ENCODE peak calls at places on chromosome 18, in four cellular contexts. One of them, this sample, is unnamed.

GRCh38 chr18:53458944-53459580 is 765.4 kb downstream of the MBD2 start:
- DNase-seq in A549: no peak
- DNase-seq in K562: no peak
- DNase-seq in HepG2: no peak
- DNase-seq in this sample: peak; percentile 24

GRCh38 chr18:10035306-10035991 is 121.6 kb downstream of the VAPA start:
- DNase-seq in A549: no peak
- DNase-seq in K562: no peak
- DNase-seq in HepG2: no peak
- DNase-seq in this sample: no peak

GRCh38 chr18:13260114-13260926 is 41.8 kb downstream of the LDLRAD4 start:
- DNase-seq in A549: no peak
- DNase-seq in K562: no peak
- DNase-seq in HepG2: no peak
- DNase-seq in this sample: no peak

GRCh38 chr18:13463526-13463925 is 245.0 kb downstream of the LDLRAD4 start:
- DNase-seq in A549: no peak
- DNase-seq in K562: no peak
- DNase-seq in HepG2: no peak
- DNase-seq in this sample: no peak

GRCh38 chr18:10752407-10752806 is 226.6 kb downstream of the NAPG start:
- DNase-seq in A549: no peak
- DNase-seq in K562: no peak
- DNase-seq in HepG2: no peak
- DNase-seq in this sample: no peak

GRCh38 chr18:55605820-55606252 is 17.8 kb upstream of the TCF4 start:
- DNase-seq in A549: no peak
- DNase-seq in K562: no peak
- DNase-seq in HepG2: no peak
- DNase-seq in this sample: no peak

GRCh38 chr18:24414349-24415003 is 12.0 kb upstream of the IMPACT start:
- DNase-seq in A549: no peak
- DNase-seq in K562: no peak
- DNase-seq in HepG2: no peak
- DNase-seq in this sample: no peak

GRCh38 chr18:34956663-34957062 is 84.5 kb upstream of the MAPRE2 start:
- DNase-seq in A549: no peak
- DNase-seq in K562: no peak
- DNase-seq in HepG2: no peak
- DNase-seq in this sample: no peak

GRCh38 chr18:77112161-77112801 is 20.3 kb downstream of the MBP start:
- DNase-seq in A549: no peak
- DNase-seq in K562: no peak
- DNase-seq in HepG2: no peak
- DNase-seq in this sample: no peak

GRCh38 chr18:45837283-45838070 is 12.0 kb downstream of the SIGLEC15 start:
- DNase-seq in A549: peak; percentile 45
- DNase-seq in K562: no peak
- DNase-seq in HepG2: no peak
- DNase-seq in this sample: peak; percentile 80

GRCh38 chr18:35547008-35547605 is 34.4 kb upstream of the GALNT1 start:
- DNase-seq in A549: no peak
- DNase-seq in K562: no peak
- DNase-seq in HepG2: no peak
- DNase-seq in this sample: no peak

GRCh38 chr18:28281400-28281799 is 104.5 kb upstream of the CDH2 start:
- DNase-seq in A549: no peak
- DNase-seq in K562: no peak
- DNase-seq in HepG2: no peak
- DNase-seq in this sample: no peak

GRCh38 chr18:75167759-75168211 is 41.2 kb downstream of the PTGR3 start:
- DNase-seq in A549: no peak
- DNase-seq in K562: no peak
- DNase-seq in HepG2: no peak
- DNase-seq in this sample: no peak

GRCh38 chr18:76771132-76771824 is 51.1 kb upstream of the ZNF236 start:
- DNase-seq in A549: no peak
- DNase-seq in K562: no peak
- DNase-seq in HepG2: peak; percentile 73
- DNase-seq in this sample: no peak

GRCh38 chr18:7926526-7926925 is 359.4 kb downstream of the PTPRM start:
- DNase-seq in A549: peak; percentile 81
- DNase-seq in K562: peak; percentile 9
- DNase-seq in HepG2: peak; percentile 53
- DNase-seq in this sample: no peak

GRCh38 chr18:44943201-44943881 is 262.7 kb downstream of the SETBP1 start:
- DNase-seq in A549: no peak
- DNase-seq in K562: no peak
- DNase-seq in HepG2: no peak
- DNase-seq in this sample: peak; percentile 55

GRCh38 chr18:58541137-58541788 is 87.6 kb downstream of the ALPK2 start:
- DNase-seq in A549: peak; percentile 67
- DNase-seq in K562: no peak
- DNase-seq in HepG2: no peak
- DNase-seq in this sample: peak; percentile 65

GRCh38 chr18:31658670-31659573 is 25.5 kb downstream of the B4GALT6 start:
- DNase-seq in A549: no peak
- DNase-seq in K562: no peak
- DNase-seq in HepG2: no peak
- DNase-seq in this sample: no peak

GRCh38 chr18:35240664-35241522 is at the start of gene ZNF397:
- DNase-seq in A549: peak; percentile 94
- DNase-seq in K562: peak; percentile 99
- DNase-seq in HepG2: peak; percentile 94
- DNase-seq in this sample: peak; percentile 98

GRCh38 chr18:47425365-47425764 is 173.9 kb upstream of the SKOR2 start:
- DNase-seq in A549: no peak
- DNase-seq in K562: no peak
- DNase-seq in HepG2: no peak
- DNase-seq in this sample: no peak

GRCh38 chr18:78926243-78926615 is 53.4 kb upstream of the SALL3 start:
- DNase-seq in A549: no peak
- DNase-seq in K562: no peak
- DNase-seq in HepG2: no peak
- DNase-seq in this sample: no peak
- TF ChIP-seq NR3C1 in A549: no peak
- TF ChIP-seq NR3C1 in K562: no peak
- TF ChIP-seq NR3C1 in HepG2: no peak
- TF ChIP-seq NR3C1 in this sample: no peak

DNA sequence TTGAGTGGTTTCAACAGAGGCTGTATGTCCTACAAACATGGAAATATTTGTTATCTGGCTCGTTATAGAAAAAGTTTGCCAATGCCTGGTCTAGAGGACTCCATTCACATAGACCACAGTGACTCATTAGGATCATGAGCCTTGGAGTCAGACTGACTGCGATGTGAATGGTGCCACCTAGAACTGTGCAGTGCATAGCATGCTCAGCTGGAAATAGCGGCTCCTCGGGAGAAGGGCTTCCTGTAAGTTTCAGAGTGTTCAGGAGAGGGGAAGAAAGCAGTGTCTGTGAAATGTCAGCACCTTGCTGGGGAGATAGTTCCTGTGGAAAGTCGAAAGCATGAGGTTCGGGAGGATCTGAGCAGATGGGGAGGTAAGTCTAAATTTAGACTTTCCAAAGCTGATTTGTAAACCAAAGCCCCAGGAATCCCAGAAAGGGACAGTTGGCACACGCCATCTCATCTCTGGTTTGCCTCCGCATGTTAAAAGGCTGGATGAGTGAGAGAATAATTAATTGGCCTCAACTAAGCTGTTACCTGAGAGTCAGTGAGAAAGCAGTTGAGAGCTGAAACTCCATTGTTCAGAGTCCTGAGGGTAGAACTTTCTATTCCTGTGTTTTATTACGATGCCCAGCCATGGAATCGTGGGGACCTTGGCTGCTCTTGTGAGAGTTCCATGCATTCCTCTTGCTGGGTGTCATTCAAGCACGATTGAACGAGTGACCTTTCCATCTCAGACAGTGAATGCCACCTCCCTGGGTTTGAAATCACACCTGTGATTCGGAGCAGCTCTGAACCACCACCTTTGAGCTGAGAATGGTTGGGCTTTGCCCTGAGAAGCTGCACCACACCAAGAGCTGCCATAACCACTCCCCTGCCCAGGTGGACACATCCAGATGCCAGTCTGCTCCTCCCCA is 99.5 kb downstream of the MAPK4 start:
- DNase-seq in A549: peak; percentile 44
- DNase-seq in K562: no peak
- DNase-seq in HepG2: peak; percentile 28
- DNase-seq in this sample: no peak
- TF ChIP-seq NR3C1 in A549: no peak
- TF ChIP-seq NR3C1 in K562: no peak
- TF ChIP-seq NR3C1 in HepG2: no peak
- TF ChIP-seq NR3C1 in this sample: no peak

GRCh38 chr18:3814840-3815239 is 364.9 kb downstream of the TGIF1 start:
- DNase-seq in A549: no peak
- DNase-seq in K562: no peak
- DNase-seq in HepG2: no peak
- DNase-seq in this sample: no peak

GRCh38 chr18:3815991-3816390 is 366.0 kb downstream of the TGIF1 start:
- DNase-seq in A549: no peak
- DNase-seq in K562: no peak
- DNase-seq in HepG2: no peak
- DNase-seq in this sample: no peak

GRCh38 chr18:3821524-3821923 is 371.6 kb downstream of the TGIF1 start:
- DNase-seq in A549: peak; percentile 29
- DNase-seq in K562: no peak
- DNase-seq in HepG2: no peak
- DNase-seq in this sample: no peak

GRCh38 chr18:3819933-3820332 is 370.0 kb downstream of the TGIF1 start:
- DNase-seq in A549: no peak
- DNase-seq in K562: no peak
- DNase-seq in HepG2: no peak
- DNase-seq in this sample: no peak

GRCh38 chr18:3816601-3817363 is 366.8 kb downstream of the TGIF1 start:
- DNase-seq in A549: peak; percentile 89
- DNase-seq in K562: no peak
- DNase-seq in HepG2: peak; percentile 44
- DNase-seq in this sample: no peak
- TF ChIP-seq NR3C1 in A549: no peak
- TF ChIP-seq NR3C1 in K562: no peak
- TF ChIP-seq NR3C1 in HepG2: no peak
- TF ChIP-seq NR3C1 in this sample: no peak

GRCh38 chr18:63588869-63589268 is 1.7 kb downstream of the SERPINB13 start:
- DNase-seq in A549: no peak
- DNase-seq in K562: no peak
- DNase-seq in HepG2: no peak
- DNase-seq in this sample: no peak
- TF ChIP-seq NR3C1 in A549: no peak
- TF ChIP-seq NR3C1 in K562: no peak
- TF ChIP-seq NR3C1 in HepG2: no peak
- TF ChIP-seq NR3C1 in this sample: no peak

This sample was measured in WTC11.